ENCODE peak calls at places on chromosomes 13 and 19, in six cellular contexts. P is GM23338; W is PC-9; D is right atrium auricular region; Y is hepatocyte; C is CD8-positive, alpha-beta T cell. F is an unnamed sample.
A peak's percentile ranks its signal among the peaks of the same experiment; 100 is the strongest.

GRCh38 chr13:78147905-78148304 is 229.3 kb upstream of the EDNRB start:
- DNase-seq in P (no peak), W (peak; percentile 44), D (no peak), Y (no peak), C (no peak), F (no peak)

GRCh38 chr19:48419158-48419920 is 25.9 kb downstream of the GRIN2D start:
- DNase-seq in P (peak; percentile 96), W (no peak), D (no peak), Y (no peak), C (peak; percentile 43), F (no peak)

GRCh38 chr13:102846261-102847015 is 606 bp downstream of the ERCC5 start:
- DNase-seq in P (peak; percentile 36), W (peak; percentile 39), D (no peak), Y (peak; percentile 55), C (peak; percentile 11), F (peak; percentile 26)

GRCh38 chr19:13017306-13018036 is 22.2 kb downstream of the NFIX start:
- DNase-seq in P (peak; percentile 66), W (no peak), D (no peak), Y (no peak), C (no peak), F (no peak)

GRCh38 chr13:24506698-24507335 is 5.8 kb downstream of the PARP4 start:
- DNase-seq in P (peak; percentile 21), W (no peak), D (no peak), Y (no peak), C (no peak), F (no peak)

GRCh38 chr13:74306496-74306895 is 172.3 kb upstream of the KLF12 start:
- DNase-seq in P (peak; percentile 56), W (no peak), D (no peak), Y (no peak), C (no peak), F (no peak)

GRCh38 chr19:6718741-6719539 is 1.5 kb downstream of the C3 start:
- DNase-seq in P (peak; percentile 92), W (peak; percentile 49), D (no peak), Y (peak; percentile 67), C (no peak), F (no peak)

GRCh38 chr19:49014123-49014869 is 2.6 kb downstream of the LHB start:
- DNase-seq in P (no peak), W (no peak), D (no peak), Y (no peak), C (no peak), F (no peak)

GRCh38 chr13:40812724-40813445 is 23.5 kb downstream of the SLC25A15 start:
- DNase-seq in P (no peak), W (no peak), D (no peak), Y (no peak), C (no peak), F (no peak)

GRCh38 chr19:19342086-19343015 is 21.7 kb downstream of the MAU2 start:
- DNase-seq in P (peak; percentile 89), W (peak; percentile 51), D (no peak), Y (peak; percentile 84), C (no peak), F (peak; percentile 33)

GRCh38 chr19:715347-715746 is 6.6 kb downstream of the PALM start:
- DNase-seq in P (no peak), W (no peak), D (no peak), Y (no peak), C (no peak), F (no peak)

GRCh38 chr19:35757231-35757748 is 461 bp upstream of the HSPB6 start:
- DNase-seq in P (peak; percentile 52), W (no peak), D (peak; percentile 95), Y (peak; percentile 92), C (no peak), F (no peak)

GRCh38 chr13:75785130-75785529 is 149.0 kb downstream of the LMO7 start:
- DNase-seq in P (no peak), W (no peak), D (no peak), Y (no peak), C (no peak), F (no peak)

GRCh38 chr13:104253063-104253680 is 1187.0 kb upstream of the SLC10A2 start:
- DNase-seq in P (peak; percentile 56), W (no peak), D (no peak), Y (no peak), C (no peak), F (no peak)

GRCh38 chr19:47176071-47176626 is 45.5 kb downstream of the SAE1 start:
- DNase-seq in P (no peak), W (no peak), D (no peak), Y (no peak), C (no peak), F (no peak)

GRCh38 chr19:13430790-13431582 is 75.3 kb downstream of the CACNA1A start:
- DNase-seq in P (peak; percentile 87), W (no peak), D (no peak), Y (peak; percentile 51), C (peak; percentile 10), F (no peak)

GRCh38 chr19:21398851-21399250 is 1.9 kb downstream of the ZNF493 start:
- DNase-seq in P (no peak), W (no peak), D (no peak), Y (no peak), C (no peak), F (no peak)

GRCh38 chr13:20525144-20525600 is 485 bp downstream of the CRYL1 start:
- DNase-seq in P (peak; percentile 66), W (no peak), D (no peak), Y (peak; percentile 50), C (no peak), F (peak; percentile 16)

GRCh38 chr13:54845351-54845965 is 1816.8 kb downstream of the OLFM4 start:
- DNase-seq in P (peak; percentile 31), W (no peak), D (no peak), Y (no peak), C (no peak), F (no peak)

GRCh38 chr19:53621885-53622710 is 9.7 kb upstream of the DPRX start:
- DNase-seq in P (no peak), W (peak; percentile 91), D (no peak), Y (peak; percentile 34), C (no peak), F (peak; percentile 77)

GRCh38 chr19:7348587-7349230 is at the start of gene ARHGEF18:
- DNase-seq in P (no peak), W (no peak), D (no peak), Y (no peak), C (peak; percentile 14), F (no peak)

GRCh38 chr19:46271488-46272197 is 25.2 kb upstream of the HIF3A start:
- DNase-seq in P (no peak), W (peak; percentile 100), D (no peak), Y (peak; percentile 58), C (no peak), F (no peak)

GRCh38 chr19:38073806-38074685 is 150.0 kb downstream of the DPF1 start:
- DNase-seq in P (peak; percentile 81), W (no peak), D (no peak), Y (peak; percentile 34), C (no peak), F (no peak)

GRCh38 chr13:87736849-87737400 is 65.8 kb downstream of the SLITRK5 start:
- DNase-seq in P (no peak), W (no peak), D (no peak), Y (no peak), C (no peak), F (no peak)

GRCh38 chr19:46328079-46328478 is 18.8 kb upstream of the PPP5C start:
- DNase-seq in P (no peak), W (no peak), D (no peak), Y (no peak), C (no peak), F (no peak)

GRCh38 chr13:34357435-34358232 is 539.7 kb downstream of the RFC3 start:
- DNase-seq in P (peak; percentile 2), W (peak; percentile 76), D (no peak), Y (no peak), C (no peak), F (no peak)

GRCh38 chr13:97751477-97751876 is 202.0 kb upstream of the IPO5 start:
- DNase-seq in P (no peak), W (no peak), D (no peak), Y (no peak), C (no peak), F (no peak)

GRCh38 chr13:97757807-97758206 is 195.7 kb upstream of the IPO5 start:
- DNase-seq in P (no peak), W (no peak), D (peak; percentile 64), Y (no peak), C (no peak), F (no peak)

GRCh38 chr13:97753269-97753668 is 200.2 kb upstream of the IPO5 start:
- DNase-seq in P (peak; percentile 8), W (no peak), D (no peak), Y (no peak), C (no peak), F (no peak)

GRCh38 chr13:97758317-97758716 is 195.2 kb upstream of the IPO5 start:
- DNase-seq in P (no peak), W (no peak), D (no peak), Y (no peak), C (no peak), F (no peak)

GRCh38 chr13:97753942-97754670 is 199.4 kb upstream of the IPO5 start:
- DNase-seq in P (peak; percentile 74), W (no peak), D (no peak), Y (no peak), C (no peak), F (no peak)
- TF ChIP-seq CTCF in P (peak; percentile 91), W (peak; percentile 19), D (no peak), Y (no peak), C (no peak), F (no peak)

GRCh38 chr19:2754659-2755447 is 15.0 kb upstream of the SLC39A3 start:
- DNase-seq in P (no peak), W (no peak), D (no peak), Y (no peak), C (no peak), F (no peak)
- H3K27me3 ChIP-seq in P (no peaks in the 10 kb centered on the region), W (no peaks in the 10 kb centered on the region), D (no peaks in the 10 kb centered on the region), Y (no peaks in the 10 kb centered on the region), C (no peaks in the 10 kb centered on the region), F (no peaks in the 10 kb centered on the region)

DNA sequence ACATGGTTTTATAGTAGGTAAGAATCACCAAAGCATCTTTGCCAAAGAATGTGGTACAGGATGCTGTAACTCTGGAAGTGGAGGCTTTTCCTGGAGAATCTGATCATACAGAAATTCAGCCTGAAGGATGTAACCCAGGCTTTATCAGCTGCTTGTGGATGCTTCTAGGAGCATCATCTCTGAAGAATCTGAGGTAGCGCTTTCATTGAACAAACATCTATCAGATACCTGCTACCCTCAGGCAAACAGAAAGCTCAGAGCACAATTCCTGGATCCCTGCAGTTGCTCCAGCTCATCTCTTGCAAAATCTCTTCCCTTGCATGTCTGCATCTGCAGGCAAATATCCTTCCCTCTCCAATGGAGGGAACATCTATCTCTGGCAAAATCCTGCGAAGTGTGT is 9.3 kb downstream of the FAM124A start:
- DNase-seq in P (no peak), W (no peak), D (no peak), Y (no peak), C (no peak), F (no peak)
- H3K4me3 ChIP-seq in P (no peak overlapping the region), W (no peak overlapping the region), D (no peak overlapping the region), Y (no peak overlapping the region), C (no peak overlapping the region), F (no peak overlapping the region)

DNA sequence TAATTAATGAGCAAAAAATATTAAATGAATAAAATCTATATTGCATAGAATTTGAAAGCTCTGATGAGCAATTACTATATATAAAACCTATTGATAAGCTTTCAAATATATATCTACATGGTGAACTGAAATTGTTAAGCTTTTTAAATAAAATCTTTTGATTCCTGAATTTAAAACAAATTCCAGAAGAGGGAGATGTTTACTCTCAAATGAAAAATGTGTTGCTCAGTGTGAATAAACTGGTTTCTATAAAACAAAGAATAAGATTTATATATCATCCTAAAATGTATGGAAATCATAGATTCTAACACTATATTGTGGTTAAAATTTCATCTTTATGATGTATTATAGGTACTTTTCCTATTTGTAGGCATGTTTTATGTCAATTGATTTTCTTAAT is 171.5 kb upstream of the SLITRK6 start:
- DNase-seq in P (no peak), W (no peak), D (no peak), Y (no peak), C (no peak), F (no peak)
- TF ChIP-seq CTCF in P (no peak), W (peak; percentile 35), D (no peak), Y (peak; percentile 32), C (no peak), F (no peak)

F was measured in prostate gland.